ENCODE peak calls at places on chromosomes 2 and 18, in six cellular contexts. M is H1, F is GM12878, G is K562, C is SK-N-SH, Q is HepG2. Z is an unnamed sample.

GRCh38 chr18:79511671-79512301 is 116.1 kb downstream of the NFATC1 start:
- DNase-seq in Q (no peak), G (no peak), F (no peak), M (peak; percentile 53), C (peak; percentile 27), Z (no peak)

GRCh38 chr2:120399889-120400240 is 53.9 kb downstream of the INHBB start:
- DNase-seq in G (no peak), C (no peak), M (no peak), Q (no peak), F (no peak), Z (no peak)

GRCh38 chr2:53969285-53970094 is 1.3 kb downstream of the PSME4 start:
- DNase-seq in F (no peak), G (peak; percentile 57), C (peak; percentile 16), M (no peak), Q (peak; percentile 95), Z (peak; percentile 51)

GRCh38 chr2:49241506-49241905 is 87.2 kb upstream of the FSHR start:
- DNase-seq in G (no peak), F (no peak), Q (no peak), C (no peak), M (no peak), Z (no peak)

GRCh38 chr2:197195591-197195990 is 115.0 kb downstream of the ANKRD44 start:
- DNase-seq in M (no peak), F (no peak), Q (no peak), G (no peak), C (no peak), Z (no peak)

GRCh38 chr2:230160112-230160660 is 59.6 kb downstream of the SP110 start:
- DNase-seq in Q (peak; percentile 37), F (peak; percentile 9), M (peak; percentile 71), C (peak; percentile 71), G (peak; percentile 51), Z (peak; percentile 26)

GRCh38 chr2:199405241-199405640 is 52.5 kb downstream of the SATB2 start:
- DNase-seq in Q (peak; percentile 29), C (no peak), F (no peak), G (peak; percentile 8), M (no peak), Z (peak; percentile 27)

GRCh38 chr2:226799976-226800940 is 638 bp upstream of the IRS1 start:
- DNase-seq in G (no peak), Q (peak; percentile 98), M (peak; percentile 46), C (peak; percentile 25), F (no peak), Z (no peak)

GRCh38 chr2:147223553-147223952 is 621.3 kb upstream of the ACVR2A start:
- DNase-seq in M (no peak), C (no peak), Q (no peak), F (no peak), G (no peak), Z (no peak)

GRCh38 chr18:25351773-25352628 is at the start of gene ZNF521:
- DNase-seq in F (no peak), M (peak; percentile 86), C (peak; percentile 94), G (peak; percentile 92), Q (peak; percentile 40), Z (peak; percentile 18)

GRCh38 chr2:46825958-46826897 is 89.4 kb downstream of the MCFD2 start:
- DNase-seq in C (no peak), F (no peak), Q (no peak), G (no peak), M (no peak), Z (no peak)

GRCh38 chr2:120680136-120680761 is 55.4 kb upstream of the GLI2 start:
- DNase-seq in Q (peak; percentile 82), G (peak; percentile 71), M (peak; percentile 91), C (peak; percentile 83), F (peak; percentile 8), Z (peak; percentile 80)

GRCh38 chr2:81247648-81248047 is 943.1 kb upstream of the LRRTM1 start:
- DNase-seq in M (no peak), F (peak; percentile 15), Q (peak; percentile 80), C (no peak), G (no peak), Z (no peak)

GRCh38 chr2:240498958-240499260 is 58.9 kb downstream of the ANKMY1 start:
- DNase-seq in G (no peak), C (no peak), Q (no peak), M (no peak), F (no peak), Z (no peak)

GRCh38 chr2:23625726-23626125 is 240.7 kb downstream of the KLHL29 start:
- DNase-seq in Q (no peak), F (no peak), M (no peak), G (no peak), C (no peak), Z (no peak)

GRCh38 chr2:48454504-48454903 is 75.5 kb upstream of the STON1 start:
- DNase-seq in F (no peak), M (no peak), C (no peak), G (no peak), Q (no peak), Z (no peak)

GRCh38 chr2:80256396-80257167 is 48.0 kb downstream of the LRRTM1 start:
- DNase-seq in G (peak; percentile 43), F (no peak), C (peak; percentile 11), M (no peak), Q (peak; percentile 21), Z (no peak)

GRCh38 chr18:63676526-63676925 is 14.8 kb upstream of the SERPINB3 start:
- DNase-seq in F (no peak), C (no peak), M (no peak), G (no peak), Q (no peak), Z (peak; percentile 44)

GRCh38 chr2:114807666-114808065 is 365.2 kb downstream of the DPP10 start:
- DNase-seq in F (no peak), Q (no peak), C (no peak), G (no peak), M (no peak), Z (no peak)

GRCh38 chr2:179850188-179850587 is 11.2 kb downstream of the ZNF385B start:
- DNase-seq in C (no peak), Q (peak; percentile 5), G (no peak), M (no peak), F (no peak), Z (no peak)

GRCh38 chr2:152755029-152755428 is 36.6 kb downstream of the ARL6IP6 start:
- DNase-seq in F (peak; percentile 26), Q (no peak), M (peak; percentile 76), G (no peak), C (no peak), Z (no peak)

GRCh38 chr2:112137516-112138142 is 556 bp upstream of the FBLN7 start:
- DNase-seq in G (peak; percentile 8), C (no peak), M (no peak), F (no peak), Q (peak; percentile 35), Z (no peak)

GRCh38 chr2:63514237-63514716 is 74.0 kb downstream of the WDPCP start:
- DNase-seq in Q (no peak), C (no peak), F (no peak), G (no peak), M (no peak), Z (no peak)

GRCh38 chr2:237968048-237968862 is 1.4 kb downstream of the UBE2F start:
- DNase-seq in F (peak; percentile 82), M (no peak), G (peak; percentile 47), C (peak; percentile 59), Q (peak; percentile 35), Z (no peak)

GRCh38 chr2:25419678-25420242 is 78.0 kb upstream of the DNMT3A start:
- DNase-seq in G (no peak), Q (no peak), C (no peak), F (peak; percentile 96), M (no peak), Z (no peak)

GRCh38 chr2:157940024-157940423 is 63.9 kb upstream of the ACVR1 start:
- DNase-seq in M (no peak), C (no peak), G (no peak), Q (no peak), F (no peak), Z (no peak)

GRCh38 chr18:79863161-79863945 is 65.6 kb downstream of the KCNG2 start:
- DNase-seq in C (no peak), G (no peak), Q (no peak), F (no peak), M (peak; percentile 48), Z (no peak)

GRCh38 chr2:10558281-10559030 is 110.3 kb upstream of the ODC1 start:
- DNase-seq in F (no peak), Q (no peak), C (no peak), M (no peak), G (no peak), Z (no peak)

GRCh38 chr2:55119711-55120487 is 69.6 kb upstream of the RTN4 start:
- DNase-seq in M (no peak), Q (no peak), C (no peak), G (no peak), F (no peak), Z (no peak)
- H3K9ac ChIP-seq in M (no peak overlapping the region), Q (no peak overlapping the region), C (no peak overlapping the region), G (peak overlapping the region; percentile 88), F (no peak overlapping the region), Z (no peak overlapping the region)

GRCh38 chr2:44980786-44981713 is 28.2 kb downstream of the SIX2 start:
- DNase-seq in C (no peak), G (no peak), M (no peak), Q (no peak), F (no peak), Z (no peak)
- TF ChIP-seq JUND in C (no peak), G (no peak), M (no peak), Q (no peak), F (no peak), Z (no peak)

GRCh38 chr2:236570081-236570979 is 705 bp downstream of the ACKR3 start:
- DNase-seq in G (no peak), C (no peak), Q (no peak), F (no peak), M (no peak), Z (no peak)

GRCh38 chr2:236568068-236568921 is 1.3 kb upstream of the ACKR3 start:
- DNase-seq in C (peak; percentile 38), Q (no peak), M (peak; percentile 63), G (no peak), F (no peak), Z (no peak)

GRCh38 chr2:236569593-236569973 is at the start of gene ACKR3:
- DNase-seq in G (peak; percentile 11), Q (peak; percentile 41), C (peak; percentile 65), F (peak; percentile 89), M (peak; percentile 68), Z (peak; percentile 21)

GRCh38 chr2:236571161-236571560 is 1.5 kb downstream of the ACKR3 start:
- DNase-seq in F (no peak), M (no peak), Q (no peak), G (no peak), C (no peak), Z (no peak)

DNA sequence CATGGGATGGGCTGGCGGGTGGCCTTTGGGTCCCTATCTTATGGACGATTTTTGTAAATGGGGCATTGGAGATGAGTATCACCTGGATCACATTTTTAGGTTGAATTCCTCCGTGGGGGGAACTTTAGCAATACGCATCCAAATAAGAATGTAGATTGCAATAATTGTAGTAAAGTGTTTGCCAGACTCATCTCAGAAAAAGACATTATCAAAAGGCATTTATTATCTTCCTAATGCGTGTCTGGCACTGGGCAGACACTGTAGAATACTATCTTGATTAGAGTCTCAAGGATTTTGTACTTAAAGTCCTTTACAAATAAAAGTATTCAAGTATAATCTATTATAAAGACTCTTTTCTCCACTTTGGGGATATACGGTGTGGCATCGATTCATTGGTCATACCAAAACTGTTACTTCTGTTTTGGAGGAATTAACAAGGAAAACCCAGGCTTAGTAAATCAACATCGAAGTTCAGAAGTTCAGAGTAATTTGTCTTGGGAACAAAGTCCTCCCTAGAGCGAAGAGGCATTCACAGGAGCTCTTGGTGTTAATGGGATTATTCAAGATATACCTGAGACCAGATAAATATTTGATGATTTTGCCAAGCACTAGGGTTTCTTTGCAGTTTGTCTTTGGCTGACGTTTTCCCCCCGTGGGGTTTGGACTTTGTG is 568 bp upstream of the ACKR3 start:
- DNase-seq in C (no peak), Q (no peak), M (no peak), G (no peak), F (no peak), Z (no peak)
- H3K9ac ChIP-seq in C (no peak overlapping the region), Q (no peak overlapping the region), M (no peak overlapping the region), G (no peak overlapping the region), F (peak overlapping the region; percentile 56), Z (no peak overlapping the region)

GRCh38 chr2:68643011-68643873 is at the start of gene PROKR1:
- DNase-seq in F (no peak), M (peak; percentile 83), Q (no peak), C (peak; percentile 78), G (peak; percentile 53), Z (no peak)
- TF ChIP-seq JUND in F (no peak), M (no peak), Q (no peak), C (no peak), G (no peak), Z (no peak)